ENCODE peak calls at places on chromosomes 11 and 22, in seven cellular contexts. E is memory B cell; C is stimulated activated CD8-positive, alpha-beta memory T cell treated with anti-CD3 and anti-CD28 coated beads, Interleukin-7, amount 100 ng/mL, for 1 hour; K is left ventricle myocardium superior; I is GM13976; Q is fibroblast of lung; R is AG04450. Y is an unnamed sample.

GRCh38 chr11:73306069-73306468 is 2.0 kb upstream of the ARHGEF17 start:
- DNase-seq in E (no peak), C (no peak), K (no peak), I (no peak), Q (no peak), R (no peak), Y (peak)

GRCh38 chr11:75307058-75307457 is 44.4 kb downstream of the ARRB1 start:
- DNase-seq in E (no peak), C (no peak), K (no peak), I (no peak), Q (no peak), R (no peak), Y (no peak)

GRCh38 chr22:18057568-18058209 is 20.1 kb upstream of the PEX26 start:
- DNase-seq in E (peak), C (no peak), K (peak), I (peak), Q (peak), R (peak), Y (no peak)

GRCh38 chr11:73267122-73267846 is 4.9 kb upstream of the P2RY6 start:
- DNase-seq in E (no peak), C (no peak), K (no peak), I (no peak), Q (no peak), R (no peak), Y (no peak)

GRCh38 chr11:129056916-129057315 is 114.2 kb upstream of the TP53AIP1 start:
- DNase-seq in E (no peak), C (no peak), K (no peak), I (no peak), Q (no peak), R (no peak), Y (no peak)

GRCh38 chr11:129766858-129767604 is 48.6 kb upstream of the TMEM45B start:
- DNase-seq in E (no peak), C (no peak), K (no peak), I (no peak), Q (peak), R (no peak), Y (peak)

GRCh38 chr22:48145738-48146137 is 1383.3 kb downstream of the TBC1D22A start:
- DNase-seq in E (no peak), C (no peak), K (no peak), I (no peak), Q (no peak), R (no peak), Y (peak)

GRCh38 chr22:37511368-37512104 is 7.7 kb downstream of the CARD10 start:
- DNase-seq in E (no peak), C (no peak), K (peak), I (no peak), Q (peak), R (no peak), Y (no peak)

GRCh38 chr11:120197254-120197891 is 13.5 kb upstream of the OAF start:
- DNase-seq in E (no peak), C (no peak), K (no peak), I (no peak), Q (no peak), R (no peak), Y (peak)

GRCh38 chr22:50657925-50658324 is 14.7 kb upstream of the SHANK3 start:
- DNase-seq in E (no peak), C (no peak), K (no peak), I (no peak), Q (no peak), R (no peak), Y (no peak)

GRCh38 chr11:75142714-75143419 is 8.0 kb upstream of the SLCO2B1 start:
- DNase-seq in E (no peak), C (peak), K (peak), I (peak), Q (peak), R (peak), Y (peak)